ENCODE peak calls at places on chromosomes 12 and 14, in five cellular contexts. X is brain microvascular endothelial cell, B is PC-9, E is glutamatergic neuron, L is cardiac fibroblast. G is an unnamed sample.

GRCh38 chr14:99234366-99234765 is 37.6 kb downstream of the BCL11B start:
- DNase-seq in X (no peak), B (no peak), E (no peak), L (no peak), G (no peak)

GRCh38 chr12:12194206-12194605 is 72.6 kb downstream of the LRP6 start:
- DNase-seq in X (peak), B (peak), E (no peak), L (no peak), G (no peak)

GRCh38 chr12:93624595-93625294 is 52.3 kb downstream of the SOCS2 start:
- DNase-seq in X (peak), B (peak), E (no peak), L (peak), G (no peak)

GRCh38 chr12:125110641-125111360 is 45.6 kb downstream of the AACS start:
- DNase-seq in X (no peak), B (no peak), E (no peak), L (peak), G (no peak)

GRCh38 chr14:29865299-29865698 is 62.3 kb downstream of the PRKD1 start:
- DNase-seq in X (no peak), B (no peak), E (no peak), L (no peak), G (no peak)

GRCh38 chr12:88401153-88401552 is 179.1 kb downstream of the KITLG start:
- DNase-seq in X (peak), B (peak), E (no peak), L (no peak), G (no peak)

GRCh38 chr14:99036594-99037293 is 235.3 kb downstream of the BCL11B start:
- DNase-seq in X (no peak), B (no peak), E (no peak), L (no peak), G (peak)

GRCh38 chr12:40727774-40728483 is 35.7 kb downstream of the CNTN1 start:
- DNase-seq in X (no peak), B (no peak), E (peak), L (no peak), G (no peak)

GRCh38 chr12:96242597-96242996 is 48.4 kb downstream of the ELK3 start:
- DNase-seq in X (no peak), B (no peak), E (no peak), L (no peak), G (peak)

GRCh38 chr12:30701056-30701455 is 5.4 kb upstream of the IPO8 start:
- DNase-seq in X (no peak), B (no peak), E (no peak), L (no peak), G (no peak)

GRCh38 chr12:50021071-50021470 is 4.2 kb downstream of the RACGAP1 start:
- DNase-seq in X (no peak), B (no peak), E (no peak), L (no peak), G (no peak)

GRCh38 chr12:63766498-63766897 is 13.2 kb upstream of the RXYLT1 start:
- DNase-seq in X (no peak), B (no peak), E (no peak), L (no peak), G (no peak)
- TF ChIP-seq CTCF in X (peak), B (peak), E (no peak), L (no peak), G (no peak)

GRCh38 chr12:100391856-100392255 is 35.0 kb downstream of the SLC17A8 start:
- DNase-seq in X (no peak), B (no peak), E (no peak), L (peak), G (no peak)
- TF ChIP-seq CTCF in X (peak), B (no peak), E (no peak), L (peak), G (peak)

DNA sequence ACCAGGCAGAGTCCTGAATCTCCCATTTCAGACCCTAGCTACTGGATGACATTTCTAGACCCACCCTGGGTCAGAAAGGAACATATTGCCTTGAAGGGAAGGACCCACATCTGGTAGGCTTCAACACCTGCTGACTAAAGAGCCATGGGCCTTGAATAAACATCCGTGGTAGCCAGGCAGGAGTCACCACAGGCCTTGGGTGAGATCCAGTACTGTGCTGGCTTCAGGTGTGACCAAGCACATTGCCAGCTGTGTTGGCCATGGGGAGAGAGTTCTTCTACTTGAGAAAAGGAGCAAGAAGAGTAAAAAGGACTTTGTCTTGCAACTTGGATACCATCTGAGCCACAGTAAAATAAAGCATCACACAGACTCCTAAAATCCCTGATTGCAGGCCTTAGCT is 332.6 kb downstream of the SLC16A7 start:
- DNase-seq in X (no peak), B (no peak), E (no peak), L (no peak), G (no peak)
- TF ChIP-seq CTCF in X (no peak), B (no peak), E (no peak), L (no peak), G (no peak)

GRCh38 chr12:116881325-116881866 is at the start of gene HRK:
- DNase-seq in X (no peak), B (peak), E (no peak), L (no peak), G (no peak)

GRCh38 chr12:116880213-116880816 is 926 bp downstream of the HRK start:
- DNase-seq in X (no peak), B (peak), E (no peak), L (no peak), G (no peak)

GRCh38 chr12:116881867-116882507 is 746 bp upstream of the HRK start:
- DNase-seq in X (no peak), B (no peak), E (no peak), L (no peak), G (no peak)

GRCh38 chr12:116880817-116881324 is 370 bp downstream of the HRK start:
- DNase-seq in X (no peak), B (peak), E (peak), L (peak), G (no peak)

DNA sequence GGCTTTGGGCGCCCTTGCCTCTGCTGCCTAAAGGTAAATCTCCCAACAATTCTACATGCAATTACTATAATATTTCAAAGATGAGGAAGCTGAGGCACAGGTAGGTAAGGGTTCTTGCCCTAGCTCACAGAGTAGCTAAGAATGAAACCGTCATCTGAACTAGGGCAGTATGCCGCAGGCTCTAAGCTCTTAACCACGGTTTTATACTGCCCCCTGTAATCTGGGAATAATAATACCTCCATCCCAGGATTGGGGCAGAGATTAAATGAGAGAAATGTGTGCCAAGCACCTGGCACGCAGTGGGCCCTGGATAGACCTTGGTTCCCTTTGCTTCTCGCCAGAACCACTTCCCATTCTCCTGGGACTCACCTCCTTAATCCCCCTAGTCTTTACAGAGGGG is 1.5 kb upstream of the HRK start:
- DNase-seq in X (peak), B (no peak), E (no peak), L (peak), G (no peak)
- TF ChIP-seq CTCF in X (peak), B (peak), E (no peak), L (peak), G (peak)

GRCh38 chr14:55536208-55536708 is 43.7 kb upstream of the KTN1 start:
- DNase-seq in X (no peak), B (peak), E (no peak), L (no peak), G (no peak)

GRCh38 chr14:55535521-55536207 is 44.3 kb upstream of the KTN1 start:
- DNase-seq in X (no peak), B (peak), E (no peak), L (no peak), G (no peak)

GRCh38 chr14:55532645-55533309 is 47.2 kb upstream of the KTN1 start:
- DNase-seq in X (no peak), B (no peak), E (peak), L (no peak), G (no peak)

GRCh38 chr14:55530464-55530863 is 49.5 kb upstream of the KTN1 start:
- DNase-seq in X (no peak), B (no peak), E (no peak), L (no peak), G (no peak)

DNA sequence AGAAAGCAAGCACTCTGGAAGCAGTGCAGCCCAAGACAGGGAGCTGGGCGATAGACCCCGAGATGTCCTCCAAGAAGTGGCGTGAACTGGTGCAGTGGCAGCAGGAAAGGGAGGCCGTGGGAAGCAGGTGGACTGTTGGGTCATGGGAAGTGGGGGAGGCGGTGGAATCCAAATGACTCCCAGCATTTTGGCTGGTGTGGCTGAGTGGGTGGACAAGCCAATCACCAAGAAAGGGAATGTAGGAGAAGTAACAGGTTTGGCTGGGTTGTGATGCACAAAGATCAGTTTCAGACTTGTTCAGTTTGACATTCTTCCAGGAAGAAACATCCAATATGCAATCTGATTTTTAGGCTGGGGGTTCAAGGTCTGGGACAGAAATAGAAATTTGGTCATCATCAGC is 46.0 kb upstream of the KTN1 start:
- DNase-seq in X (no peak), B (no peak), E (no peak), L (no peak), G (no peak)
- TF ChIP-seq CTCF in X (no peak), B (no peak), E (no peak), L (no peak), G (no peak)

GRCh38 chr14:73724696-73725095 is 10.5 kb upstream of the PNMA1 start:
- DNase-seq in X (no peak), B (no peak), E (no peak), L (no peak), G (no peak)

GRCh38 chr14:73722581-73722980 is 8.4 kb upstream of the PNMA1 start:
- DNase-seq in X (no peak), B (no peak), E (no peak), L (no peak), G (no peak)

GRCh38 chr14:73725116-73726024 is 11.2 kb upstream of the PNMA1 start:
- DNase-seq in X (peak), B (no peak), E (no peak), L (peak), G (no peak)

GRCh38 chr14:73723411-73723798 is 9.2 kb upstream of the PNMA1 start:
- DNase-seq in X (no peak), B (no peak), E (no peak), L (peak), G (no peak)

DNA sequence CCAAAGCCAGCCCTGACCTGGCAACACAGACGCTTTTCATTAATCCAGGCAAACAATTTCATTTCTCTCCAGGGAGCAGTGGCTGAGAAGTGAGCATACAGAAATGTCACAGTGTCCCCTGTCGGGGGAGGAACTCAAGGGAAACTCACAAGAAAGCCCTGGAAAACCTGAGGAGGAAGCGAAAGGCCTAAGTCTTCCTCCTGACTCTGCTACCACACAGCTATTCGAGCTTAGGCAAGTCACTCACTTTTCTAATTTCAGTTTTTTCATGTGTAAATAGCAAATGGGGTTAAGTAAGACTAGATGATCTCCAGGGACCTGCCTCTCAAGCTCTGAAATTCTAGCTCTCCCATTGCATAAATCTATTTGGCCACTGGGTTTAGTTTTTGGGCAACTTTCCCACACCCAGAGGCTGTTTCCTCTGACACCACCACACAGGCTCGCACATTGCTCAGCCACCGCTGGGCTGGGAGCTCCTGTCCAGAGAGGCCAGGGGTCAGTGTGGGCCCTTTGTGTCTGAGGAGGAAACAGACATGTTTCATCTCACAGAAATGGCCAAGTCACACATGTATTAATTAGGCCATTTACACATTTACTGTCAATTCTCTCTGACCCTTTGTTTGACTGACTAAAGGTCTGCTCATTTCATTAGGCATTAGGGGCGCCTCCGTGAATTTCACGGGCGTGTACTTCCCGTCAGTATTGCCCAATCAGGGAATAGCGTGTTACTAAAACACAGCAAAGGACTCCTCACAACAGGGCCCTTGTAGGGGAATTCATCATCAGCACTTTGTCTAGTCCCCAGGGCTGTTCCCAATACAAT is 9.8 kb upstream of the PNMA1 start:
- DNase-seq in X (peak), B (peak), E (no peak), L (peak), G (peak)
- TF ChIP-seq CTCF in X (peak), B (peak), E (peak), L (no peak), G (no peak)

GRCh38 chr12:52496054-52496453 is 3.0 kb upstream of the KRT6A start:
- DNase-seq in X (no peak), B (no peak), E (no peak), L (peak), G (no peak)

GRCh38 chr12:52494100-52494499 is 1.0 kb upstream of the KRT6A start:
- DNase-seq in X (no peak), B (no peak), E (no peak), L (no peak), G (no peak)

GRCh38 chr12:52494518-52494917 is 1.5 kb upstream of the KRT6A start:
- DNase-seq in X (peak), B (no peak), E (no peak), L (peak), G (peak)

GRCh38 chr12:52496590-52497071 is 3.6 kb upstream of the KRT6A start:
- DNase-seq in X (peak), B (peak), E (no peak), L (peak), G (no peak)

DNA sequence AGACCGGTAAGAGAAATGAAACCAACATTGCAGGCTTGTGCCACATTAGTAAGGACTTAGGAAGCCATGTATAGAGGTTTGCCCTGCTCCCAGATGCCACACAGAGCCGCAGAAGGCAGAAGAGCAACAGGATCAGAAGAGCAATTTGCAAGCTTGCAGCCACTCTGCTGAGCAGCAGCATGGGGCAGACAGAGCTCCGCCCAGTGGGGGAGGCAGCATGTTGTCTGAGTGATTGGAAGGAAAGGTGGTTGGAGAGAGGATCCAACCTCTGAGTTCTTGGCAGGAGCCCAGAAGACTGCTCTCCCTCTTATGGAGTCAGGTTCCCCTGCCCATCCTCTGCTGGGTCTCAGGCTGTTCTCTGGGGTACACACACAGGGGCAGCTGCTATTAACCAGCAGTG is 2.3 kb upstream of the KRT6A start:
- DNase-seq in X (no peak), B (no peak), E (peak), L (peak), G (peak)
- TF ChIP-seq CTCF in X (no peak), B (no peak), E (no peak), L (no peak), G (no peak)

DNA sequence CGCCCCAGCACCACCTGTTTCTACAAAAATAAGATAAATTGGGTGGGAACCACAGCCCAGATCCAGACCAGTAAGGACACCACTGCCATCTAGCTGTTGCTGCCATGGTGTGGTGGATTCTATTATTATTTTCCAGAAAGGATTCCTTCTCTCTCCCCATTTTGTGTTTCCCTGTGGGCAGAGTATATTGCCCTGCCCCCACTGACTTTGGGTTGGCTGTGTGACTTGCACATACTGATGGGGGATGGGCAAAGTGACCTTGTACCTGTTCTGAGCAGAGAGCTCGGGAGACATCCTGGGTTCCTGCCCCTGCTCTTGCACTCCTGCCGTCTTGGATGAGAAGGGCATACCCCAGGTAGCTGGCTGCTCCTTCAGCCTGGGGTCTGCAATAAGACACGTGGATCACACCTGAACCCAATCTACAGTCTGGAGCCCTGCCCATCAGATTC is 24.3 kb downstream of the MOAP1 start:
- DNase-seq in X (peak), B (no peak), E (no peak), L (peak), G (no peak)
- TF ChIP-seq CTCF in X (peak), B (peak), E (no peak), L (peak), G (no peak)

DNA sequence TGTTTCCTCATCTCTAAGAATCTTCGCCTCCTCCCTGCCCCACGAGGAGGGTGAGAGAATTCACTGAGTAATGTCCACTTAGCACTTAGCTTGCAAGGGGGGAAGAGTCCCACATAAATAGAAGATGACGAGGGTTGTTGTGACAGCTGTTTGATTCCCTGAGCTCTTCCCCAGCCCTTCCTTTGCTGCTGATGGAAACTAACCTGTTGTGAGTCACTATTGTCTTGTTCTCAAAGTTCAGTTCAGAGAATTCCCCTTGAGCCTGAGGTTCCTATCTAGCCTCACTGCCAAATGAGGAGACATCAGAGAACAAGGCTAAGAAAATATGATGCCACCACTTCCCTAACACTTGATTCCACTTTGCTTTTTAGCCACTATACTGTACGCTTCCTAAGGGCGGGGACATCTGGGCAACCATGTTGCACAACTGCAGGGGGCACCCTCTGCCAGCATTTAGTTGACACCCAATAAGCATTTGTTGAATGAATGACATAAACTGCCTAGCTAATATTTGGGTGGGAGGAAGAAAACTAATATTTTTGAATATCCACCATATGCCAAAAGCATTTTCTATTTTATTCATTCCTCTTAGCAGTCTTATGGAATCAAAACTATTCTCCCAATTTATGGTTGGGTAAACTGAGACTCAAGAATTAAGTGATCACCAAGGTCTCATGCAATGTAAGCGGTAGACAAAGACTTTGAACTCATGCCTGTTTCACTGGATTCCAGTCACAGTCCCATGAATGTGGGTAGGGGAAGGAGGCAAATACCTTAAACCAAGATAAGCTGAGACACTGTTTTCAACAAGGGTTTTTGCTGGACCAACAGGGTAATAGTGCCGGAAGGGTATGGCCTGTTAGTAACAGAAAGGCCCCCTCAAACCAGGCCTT is 77.6 kb downstream of the ZFP36L1 start:
- DNase-seq in X (peak), B (no peak), E (no peak), L (peak), G (no peak)
- TF ChIP-seq CTCF in X (peak), B (no peak), E (no peak), L (no peak), G (peak)

G was measured in lower lobe of right lung.